ENCODE peak calls at places on chromosomes 2 and 18, in ten cellular contexts. One of them, this sample, is unnamed.
A peak's percentile ranks its signal among the peaks of the same experiment; 100 is the strongest.

GRCh38 chr18:41644466-41644865 is 310.6 kb upstream of the PIK3C3 start:
- DNase-seq in CD4-positive, CD25-positive, alpha-beta regulatory T cell: no peak
- DNase-seq in sigmoid colon: no peak
- DNase-seq in body of pancreas: no peak
- DNase-seq in CD8-positive, alpha-beta T cell: no peak
- DNase-seq in CD8-positive, alpha-beta memory T cell: no peak
- DNase-seq in aorta: no peak
- DNase-seq in cardiac fibroblast: no peak
- DNase-seq in fibroblast of mammary gland: no peak
- DNase-seq in AG04450: no peak
- DNase-seq in this sample: no peak

GRCh38 chr2:229313591-229313990 is 42.5 kb upstream of the PID1 start:
- DNase-seq in CD4-positive, CD25-positive, alpha-beta regulatory T cell: no peak
- DNase-seq in sigmoid colon: no peak
- DNase-seq in body of pancreas: peak; percentile 22
- DNase-seq in CD8-positive, alpha-beta T cell: no peak
- DNase-seq in CD8-positive, alpha-beta memory T cell: no peak
- DNase-seq in aorta: no peak
- DNase-seq in cardiac fibroblast: peak; percentile 93
- DNase-seq in fibroblast of mammary gland: peak; percentile 90
- DNase-seq in AG04450: no peak
- DNase-seq in this sample: peak; percentile 94

GRCh38 chr18:8329186-8329771 is 280.0 kb upstream of the RAB12 start:
- DNase-seq in CD4-positive, CD25-positive, alpha-beta regulatory T cell: no peak
- DNase-seq in sigmoid colon: no peak
- DNase-seq in body of pancreas: no peak
- DNase-seq in CD8-positive, alpha-beta T cell: no peak
- DNase-seq in CD8-positive, alpha-beta memory T cell: no peak
- DNase-seq in aorta: no peak
- DNase-seq in cardiac fibroblast: peak; percentile 72
- DNase-seq in fibroblast of mammary gland: peak; percentile 74
- DNase-seq in AG04450: peak; percentile 42
- DNase-seq in this sample: peak; percentile 64

GRCh38 chr2:102184018-102184417 is 2.8 kb upstream of the IL1RL2 start:
- DNase-seq in CD4-positive, CD25-positive, alpha-beta regulatory T cell: no peak
- DNase-seq in sigmoid colon: no peak
- DNase-seq in body of pancreas: no peak
- DNase-seq in CD8-positive, alpha-beta T cell: no peak
- DNase-seq in CD8-positive, alpha-beta memory T cell: no peak
- DNase-seq in aorta: no peak
- DNase-seq in cardiac fibroblast: no peak
- DNase-seq in fibroblast of mammary gland: no peak
- DNase-seq in AG04450: no peak
- DNase-seq in this sample: peak; percentile 50

GRCh38 chr2:40403233-40403841 is 48.6 kb downstream of the SLC8A1 start:
- DNase-seq in CD4-positive, CD25-positive, alpha-beta regulatory T cell: no peak
- DNase-seq in sigmoid colon: no peak
- DNase-seq in body of pancreas: no peak
- DNase-seq in CD8-positive, alpha-beta T cell: no peak
- DNase-seq in CD8-positive, alpha-beta memory T cell: no peak
- DNase-seq in aorta: no peak
- DNase-seq in cardiac fibroblast: peak; percentile 96
- DNase-seq in fibroblast of mammary gland: peak; percentile 96
- DNase-seq in AG04450: peak; percentile 53
- DNase-seq in this sample: peak; percentile 90

GRCh38 chr18:76371301-76371700 is 123.7 kb downstream of the ZNF516 start:
- DNase-seq in CD4-positive, CD25-positive, alpha-beta regulatory T cell: no peak
- DNase-seq in sigmoid colon: peak; percentile 44
- DNase-seq in body of pancreas: no peak
- DNase-seq in CD8-positive, alpha-beta T cell: no peak
- DNase-seq in CD8-positive, alpha-beta memory T cell: no peak
- DNase-seq in aorta: no peak
- DNase-seq in cardiac fibroblast: no peak
- DNase-seq in fibroblast of mammary gland: no peak
- DNase-seq in AG04450: no peak
- DNase-seq in this sample: no peak

GRCh38 chr2:158665536-158666302 is 129.4 kb upstream of the DAPL1 start:
- DNase-seq in CD4-positive, CD25-positive, alpha-beta regulatory T cell: no peak
- DNase-seq in sigmoid colon: no peak
- DNase-seq in body of pancreas: no peak
- DNase-seq in CD8-positive, alpha-beta T cell: no peak
- DNase-seq in CD8-positive, alpha-beta memory T cell: no peak
- DNase-seq in aorta: no peak
- DNase-seq in cardiac fibroblast: peak; percentile 49
- DNase-seq in fibroblast of mammary gland: peak; percentile 49
- DNase-seq in AG04450: no peak
- DNase-seq in this sample: peak; percentile 13

GRCh38 chr18:44742741-44743311 is 62.1 kb downstream of the SETBP1 start:
- DNase-seq in CD4-positive, CD25-positive, alpha-beta regulatory T cell: no peak
- DNase-seq in sigmoid colon: peak; percentile 91
- DNase-seq in body of pancreas: peak; percentile 74
- DNase-seq in CD8-positive, alpha-beta T cell: no peak
- DNase-seq in CD8-positive, alpha-beta memory T cell: no peak
- DNase-seq in aorta: peak; percentile 64
- DNase-seq in cardiac fibroblast: peak; percentile 54
- DNase-seq in fibroblast of mammary gland: peak; percentile 80
- DNase-seq in AG04450: peak; percentile 4
- DNase-seq in this sample: peak; percentile 30

GRCh38 chr18:12093520-12094257 is at the start of gene ANKRD62:
- DNase-seq in CD4-positive, CD25-positive, alpha-beta regulatory T cell: no peak
- DNase-seq in sigmoid colon: no peak
- DNase-seq in body of pancreas: no peak
- DNase-seq in CD8-positive, alpha-beta T cell: no peak
- DNase-seq in CD8-positive, alpha-beta memory T cell: no peak
- DNase-seq in aorta: no peak
- DNase-seq in cardiac fibroblast: no peak
- DNase-seq in fibroblast of mammary gland: no peak
- DNase-seq in AG04450: no peak
- DNase-seq in this sample: no peak

GRCh38 chr18:43866696-43867095 is 589.4 kb upstream of the SYT4 start:
- DNase-seq in CD4-positive, CD25-positive, alpha-beta regulatory T cell: no peak
- DNase-seq in sigmoid colon: no peak
- DNase-seq in body of pancreas: no peak
- DNase-seq in CD8-positive, alpha-beta T cell: no peak
- DNase-seq in CD8-positive, alpha-beta memory T cell: no peak
- DNase-seq in aorta: no peak
- DNase-seq in cardiac fibroblast: no peak
- DNase-seq in fibroblast of mammary gland: no peak
- DNase-seq in AG04450: no peak
- DNase-seq in this sample: no peak

GRCh38 chr2:88686320-88686719 is 5.2 kb upstream of the RPIA start:
- DNase-seq in CD4-positive, CD25-positive, alpha-beta regulatory T cell: no peak
- DNase-seq in sigmoid colon: no peak
- DNase-seq in body of pancreas: no peak
- DNase-seq in CD8-positive, alpha-beta T cell: no peak
- DNase-seq in CD8-positive, alpha-beta memory T cell: no peak
- DNase-seq in aorta: no peak
- DNase-seq in cardiac fibroblast: no peak
- DNase-seq in fibroblast of mammary gland: no peak
- DNase-seq in AG04450: no peak
- DNase-seq in this sample: no peak

GRCh38 chr2:169891593-169892298 is 64.5 kb downstream of the UBR3 start:
- DNase-seq in CD4-positive, CD25-positive, alpha-beta regulatory T cell: no peak
- DNase-seq in sigmoid colon: no peak
- DNase-seq in body of pancreas: no peak
- DNase-seq in CD8-positive, alpha-beta T cell: no peak
- DNase-seq in CD8-positive, alpha-beta memory T cell: no peak
- DNase-seq in aorta: no peak
- DNase-seq in cardiac fibroblast: peak; percentile 85
- DNase-seq in fibroblast of mammary gland: peak; percentile 75
- DNase-seq in AG04450: peak; percentile 21
- DNase-seq in this sample: peak; percentile 40

GRCh38 chr2:132477436-132477835 is 60.8 kb downstream of the GPR39 start:
- DNase-seq in CD4-positive, CD25-positive, alpha-beta regulatory T cell: no peak
- DNase-seq in sigmoid colon: no peak
- DNase-seq in body of pancreas: no peak
- DNase-seq in CD8-positive, alpha-beta T cell: no peak
- DNase-seq in CD8-positive, alpha-beta memory T cell: no peak
- DNase-seq in aorta: no peak
- DNase-seq in cardiac fibroblast: no peak
- DNase-seq in fibroblast of mammary gland: peak; percentile 77
- DNase-seq in AG04450: no peak
- DNase-seq in this sample: no peak

DNA sequence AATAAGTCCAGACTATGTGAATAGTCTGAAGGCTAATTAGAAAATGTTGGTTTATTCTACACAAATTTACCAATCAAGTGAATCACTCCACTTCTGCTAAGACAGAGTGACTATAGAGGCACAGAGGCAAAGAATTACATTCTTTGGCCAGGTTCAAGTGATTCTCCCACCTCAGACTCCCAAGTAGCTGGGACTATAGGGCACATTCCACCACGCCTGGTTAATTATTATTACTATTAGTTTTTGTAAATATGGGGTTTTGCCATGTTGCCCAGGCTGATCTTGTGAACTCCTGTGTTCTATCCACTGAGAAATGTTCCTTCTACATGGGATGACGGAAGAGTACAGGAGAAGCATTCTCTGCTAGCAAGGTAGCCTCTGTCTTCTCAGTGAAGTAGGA is 37.6 kb upstream of the PSME4 start:
- DNase-seq in CD4-positive, CD25-positive, alpha-beta regulatory T cell: no peak
- DNase-seq in sigmoid colon: no peak
- DNase-seq in body of pancreas: no peak
- DNase-seq in CD8-positive, alpha-beta T cell: no peak
- DNase-seq in CD8-positive, alpha-beta memory T cell: no peak
- DNase-seq in aorta: no peak
- DNase-seq in cardiac fibroblast: no peak
- DNase-seq in fibroblast of mammary gland: no peak
- DNase-seq in AG04450: no peak
- DNase-seq in this sample: no peak
- H3K4me3 ChIP-seq in CD4-positive, CD25-positive, alpha-beta regulatory T cell: no peak overlapping the region
- H3K4me3 ChIP-seq in sigmoid colon: no peak overlapping the region
- H3K4me3 ChIP-seq in body of pancreas: no peak overlapping the region
- H3K4me3 ChIP-seq in CD8-positive, alpha-beta T cell: no peak overlapping the region
- H3K4me3 ChIP-seq in CD8-positive, alpha-beta memory T cell: no peak overlapping the region
- H3K4me3 ChIP-seq in aorta: no peak overlapping the region
- H3K4me3 ChIP-seq in cardiac fibroblast: no peak overlapping the region
- H3K4me3 ChIP-seq in fibroblast of mammary gland: no peak overlapping the region
- H3K4me3 ChIP-seq in AG04450: no peak overlapping the region
- H3K4me3 ChIP-seq in this sample: no peak overlapping the region

DNA sequence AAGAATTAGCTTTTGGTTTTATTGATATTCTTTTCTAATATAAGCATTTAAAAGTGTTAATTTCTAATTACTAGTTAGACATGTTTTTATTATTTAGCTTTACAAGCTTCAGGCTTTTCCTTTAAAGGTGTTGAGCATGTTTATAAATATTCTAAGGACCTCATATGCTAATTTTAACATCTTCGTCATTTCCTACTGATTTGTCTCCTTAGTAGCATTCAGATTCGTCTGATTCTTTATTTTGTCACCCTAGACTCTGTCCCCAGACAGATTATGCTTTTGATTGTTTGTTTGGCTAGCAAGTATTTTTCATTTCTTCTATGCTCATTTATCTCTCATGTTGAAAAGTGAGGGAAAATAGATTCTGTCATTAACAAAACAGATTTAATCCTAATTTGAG is 51.7 kb downstream of the EIF5B start:
- DNase-seq in CD4-positive, CD25-positive, alpha-beta regulatory T cell: no peak
- DNase-seq in sigmoid colon: no peak
- DNase-seq in body of pancreas: no peak
- DNase-seq in CD8-positive, alpha-beta T cell: no peak
- DNase-seq in CD8-positive, alpha-beta memory T cell: no peak
- DNase-seq in aorta: no peak
- DNase-seq in cardiac fibroblast: no peak
- DNase-seq in fibroblast of mammary gland: no peak
- DNase-seq in AG04450: no peak
- DNase-seq in this sample: no peak
- H3K4me3 ChIP-seq in CD4-positive, CD25-positive, alpha-beta regulatory T cell: no peak overlapping the region
- H3K4me3 ChIP-seq in sigmoid colon: no peak overlapping the region
- H3K4me3 ChIP-seq in body of pancreas: no peak overlapping the region
- H3K4me3 ChIP-seq in CD8-positive, alpha-beta T cell: no peak overlapping the region
- H3K4me3 ChIP-seq in CD8-positive, alpha-beta memory T cell: no peak overlapping the region
- H3K4me3 ChIP-seq in aorta: no peak overlapping the region
- H3K4me3 ChIP-seq in cardiac fibroblast: no peak overlapping the region
- H3K4me3 ChIP-seq in fibroblast of mammary gland: no peak overlapping the region
- H3K4me3 ChIP-seq in AG04450: no peak overlapping the region
- H3K4me3 ChIP-seq in this sample: no peak overlapping the region

DNA sequence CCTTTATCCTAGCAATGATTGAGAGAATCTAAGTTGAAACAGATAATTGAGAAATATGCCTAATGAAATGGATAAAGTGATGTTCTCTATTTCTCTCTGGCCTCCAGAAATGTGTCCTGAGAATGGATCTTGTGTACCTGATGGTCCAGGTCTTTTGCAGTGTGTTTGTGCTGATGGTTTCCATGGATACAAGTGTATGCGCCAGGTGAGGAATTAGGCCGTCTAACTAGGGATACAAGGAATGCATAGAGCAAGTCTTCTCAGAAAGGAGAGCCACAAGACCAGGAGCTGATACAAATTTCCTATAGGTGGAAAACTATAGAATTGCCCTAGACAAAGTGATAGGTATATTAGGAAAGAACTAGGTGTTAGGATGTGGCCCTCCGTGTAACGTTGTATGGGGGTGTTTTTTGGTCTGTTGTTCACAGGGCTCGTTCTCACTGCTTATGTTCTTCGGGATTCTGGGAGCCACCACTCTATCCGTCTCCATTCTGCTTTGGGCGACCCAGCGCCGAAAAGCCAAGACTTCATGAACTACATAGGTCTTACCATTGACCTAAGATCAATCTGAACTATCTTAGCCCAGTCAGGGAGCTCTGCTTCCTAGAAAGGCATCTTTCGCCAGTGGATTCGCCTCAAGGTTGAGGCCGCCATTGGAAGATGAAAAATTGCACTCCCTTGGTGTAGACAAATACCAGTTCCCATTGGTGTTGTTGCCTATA is 592 bp upstream of the CAD start:
- DNase-seq in CD4-positive, CD25-positive, alpha-beta regulatory T cell: no peak
- DNase-seq in sigmoid colon: peak; percentile 30
- DNase-seq in body of pancreas: no peak
- DNase-seq in CD8-positive, alpha-beta T cell: no peak
- DNase-seq in CD8-positive, alpha-beta memory T cell: no peak
- DNase-seq in aorta: no peak
- DNase-seq in cardiac fibroblast: no peak
- DNase-seq in fibroblast of mammary gland: no peak
- DNase-seq in AG04450: no peak
- DNase-seq in this sample: no peak
- H3K4me3 ChIP-seq in CD4-positive, CD25-positive, alpha-beta regulatory T cell: peak overlapping the region; percentile 72
- H3K4me3 ChIP-seq in sigmoid colon: peak overlapping the region; percentile 71
- H3K4me3 ChIP-seq in body of pancreas: peak overlapping the region; percentile 28
- H3K4me3 ChIP-seq in CD8-positive, alpha-beta T cell: peak overlapping the region; percentile 84
- H3K4me3 ChIP-seq in CD8-positive, alpha-beta memory T cell: peak overlapping the region; percentile 40
- H3K4me3 ChIP-seq in aorta: peak overlapping the region; percentile 50
- H3K4me3 ChIP-seq in cardiac fibroblast: peak overlapping the region; percentile 91
- H3K4me3 ChIP-seq in fibroblast of mammary gland: peak overlapping the region; percentile 88
- H3K4me3 ChIP-seq in AG04450: peak overlapping the region; percentile 48
- H3K4me3 ChIP-seq in this sample: peak overlapping the region; percentile 81

GRCh38 chr2:47695800-47696477 is 87.0 kb upstream of the MSH6 start:
- DNase-seq in CD4-positive, CD25-positive, alpha-beta regulatory T cell: no peak
- DNase-seq in sigmoid colon: no peak
- DNase-seq in body of pancreas: no peak
- DNase-seq in CD8-positive, alpha-beta T cell: no peak
- DNase-seq in CD8-positive, alpha-beta memory T cell: no peak
- DNase-seq in aorta: no peak
- DNase-seq in cardiac fibroblast: no peak
- DNase-seq in fibroblast of mammary gland: no peak
- DNase-seq in AG04450: no peak
- DNase-seq in this sample: no peak
- H3K4me3 ChIP-seq in CD4-positive, CD25-positive, alpha-beta regulatory T cell: no peak overlapping the region
- H3K4me3 ChIP-seq in sigmoid colon: no peak overlapping the region
- H3K4me3 ChIP-seq in body of pancreas: no peak overlapping the region
- H3K4me3 ChIP-seq in CD8-positive, alpha-beta T cell: no peak overlapping the region
- H3K4me3 ChIP-seq in CD8-positive, alpha-beta memory T cell: no peak overlapping the region
- H3K4me3 ChIP-seq in aorta: no peak overlapping the region
- H3K4me3 ChIP-seq in cardiac fibroblast: no peak overlapping the region
- H3K4me3 ChIP-seq in fibroblast of mammary gland: no peak overlapping the region
- H3K4me3 ChIP-seq in AG04450: no peak overlapping the region
- H3K4me3 ChIP-seq in this sample: no peak overlapping the region

GRCh38 chr2:142869461-142870106 is 7.9 kb upstream of the KYNU start:
- DNase-seq in CD4-positive, CD25-positive, alpha-beta regulatory T cell: no peak
- DNase-seq in sigmoid colon: no peak
- DNase-seq in body of pancreas: no peak
- DNase-seq in CD8-positive, alpha-beta T cell: no peak
- DNase-seq in CD8-positive, alpha-beta memory T cell: no peak
- DNase-seq in aorta: no peak
- DNase-seq in cardiac fibroblast: no peak
- DNase-seq in fibroblast of mammary gland: no peak
- DNase-seq in AG04450: no peak
- DNase-seq in this sample: no peak
- H3K4me3 ChIP-seq in CD4-positive, CD25-positive, alpha-beta regulatory T cell: no peak overlapping the region
- H3K4me3 ChIP-seq in sigmoid colon: no peak overlapping the region
- H3K4me3 ChIP-seq in body of pancreas: no peak overlapping the region
- H3K4me3 ChIP-seq in CD8-positive, alpha-beta T cell: no peak overlapping the region
- H3K4me3 ChIP-seq in CD8-positive, alpha-beta memory T cell: no peak overlapping the region
- H3K4me3 ChIP-seq in aorta: no peak overlapping the region
- H3K4me3 ChIP-seq in cardiac fibroblast: no peak overlapping the region
- H3K4me3 ChIP-seq in fibroblast of mammary gland: no peak overlapping the region
- H3K4me3 ChIP-seq in AG04450: no peak overlapping the region
- H3K4me3 ChIP-seq in this sample: no peak overlapping the region